ENCODE peak calls at places on chromosome 19, in nine cellular contexts. C is MM.1S, W is retinal pigment epithelial cell, M is endodermal cell, J is tibial nerve, A is colonic mucosa, O is AG10803, T is fibroblast of pulmonary artery, S is AG04450. R is an unnamed sample.

GRCh38 chr19:42242512-42243409 is at the start of gene GSK3A:
- DNase-seq in O (peak; percentile 99), A (peak; percentile 99), M (peak; percentile 99), J (peak; percentile 98), S (peak; percentile 99), W (peak; percentile 99), C (peak; percentile 98), T (peak; percentile 100), R (peak; percentile 96)

GRCh38 chr19:10863107-10863700 is 8.1 kb upstream of the CARM1 start:
- DNase-seq in M (peak; percentile 64), J (no peak), O (peak; percentile 26), W (peak; percentile 64), A (no peak), S (no peak), T (no peak), C (no peak), R (peak; percentile 23)

GRCh38 chr19:18418034-18418724 is 1.0 kb upstream of the SSBP4 start:
- DNase-seq in C (no peak), A (no peak), T (no peak), W (no peak), J (no peak), O (no peak), S (no peak), M (peak; percentile 67), R (no peak)

GRCh38 chr19:44455100-44455499 is 6.8 kb upstream of the ZNF229 start:
- DNase-seq in J (no peak), W (no peak), S (no peak), T (no peak), M (no peak), O (no peak), C (no peak), A (no peak), R (no peak)

GRCh38 chr19:4077800-4078683 is 11.3 kb upstream of the ZBTB7A start:
- DNase-seq in W (no peak), S (no peak), T (no peak), M (peak; percentile 68), O (peak; percentile 34), A (peak; percentile 81), J (peak; percentile 73), C (peak; percentile 81), R (no peak)

GRCh38 chr19:42121666-42122069 is 10.6 kb downstream of the POU2F2 start:
- DNase-seq in T (peak; percentile 82), W (no peak), J (no peak), S (peak; percentile 49), C (no peak), A (peak; percentile 43), M (peak; percentile 66), O (peak; percentile 84), R (no peak)

GRCh38 chr19:3798137-3798536 is 12.0 kb upstream of the MATK start:
- DNase-seq in T (no peak), J (no peak), A (no peak), S (no peak), M (no peak), O (peak; percentile 8), W (no peak), C (no peak), R (no peak)

GRCh38 chr19:43412441-43412840 is 2.2 kb upstream of the TEX101 start:
- DNase-seq in A (no peak), J (no peak), O (no peak), C (no peak), M (no peak), W (no peak), S (no peak), T (no peak), R (no peak)

GRCh38 chr19:51359294-51359693 is 6.9 kb downstream of the ETFB start:
- DNase-seq in A (no peak), S (peak; percentile 79), J (no peak), W (peak; percentile 88), O (peak; percentile 90), T (peak; percentile 86), C (no peak), M (no peak), R (no peak)

GRCh38 chr19:8334458-8335342 is 8.4 kb downstream of the KANK3 start:
- DNase-seq in S (no peak), O (peak; percentile 34), J (no peak), T (peak; percentile 72), C (peak; percentile 80), A (peak; percentile 59), M (peak; percentile 91), W (peak; percentile 29), R (no peak)

GRCh38 chr19:44808463-44809371 is at the start of gene BCAM:
- DNase-seq in J (peak; percentile 55), M (peak; percentile 90), W (no peak), T (peak; percentile 67), C (no peak), S (no peak), O (peak; percentile 41), A (peak; percentile 68), R (no peak)

GRCh38 chr19:5850743-5851293 is 431 bp downstream of the FUT3 start:
- DNase-seq in S (no peak), A (peak; percentile 62), J (no peak), O (peak; percentile 56), M (no peak), C (no peak), T (peak; percentile 75), W (peak; percentile 23), R (no peak)

GRCh38 chr19:1618157-1619093 is 13.2 kb upstream of the UQCR11 start:
- DNase-seq in W (no peak), C (no peak), J (no peak), O (peak; percentile 17), M (peak; percentile 89), T (peak; percentile 23), A (peak; percentile 51), S (no peak), R (no peak)

GRCh38 chr19:661427-662196 is 1.4 kb downstream of the RNF126 start:
- DNase-seq in M (peak; percentile 49), C (peak; percentile 87), S (no peak), T (no peak), A (peak; percentile 72), W (no peak), J (no peak), O (no peak), R (no peak)

GRCh38 chr19:54606230-54606629 is 12.8 kb downstream of the LILRA1 start:
- DNase-seq in M (no peak), C (no peak), A (no peak), T (no peak), O (no peak), J (no peak), W (no peak), S (no peak), R (no peak)

GRCh38 chr19:7778081-7778480 is 15.0 kb downstream of the CLEC4M start:
- DNase-seq in A (no peak), M (no peak), C (no peak), S (no peak), O (no peak), W (no peak), T (no peak), J (no peak), R (no peak)

GRCh38 chr19:14544977-14545715 is 15.8 kb downstream of the TECR start:
- DNase-seq in C (no peak), S (no peak), A (no peak), J (no peak), O (peak; percentile 33), W (no peak), M (no peak), T (no peak), R (no peak)

DNA sequence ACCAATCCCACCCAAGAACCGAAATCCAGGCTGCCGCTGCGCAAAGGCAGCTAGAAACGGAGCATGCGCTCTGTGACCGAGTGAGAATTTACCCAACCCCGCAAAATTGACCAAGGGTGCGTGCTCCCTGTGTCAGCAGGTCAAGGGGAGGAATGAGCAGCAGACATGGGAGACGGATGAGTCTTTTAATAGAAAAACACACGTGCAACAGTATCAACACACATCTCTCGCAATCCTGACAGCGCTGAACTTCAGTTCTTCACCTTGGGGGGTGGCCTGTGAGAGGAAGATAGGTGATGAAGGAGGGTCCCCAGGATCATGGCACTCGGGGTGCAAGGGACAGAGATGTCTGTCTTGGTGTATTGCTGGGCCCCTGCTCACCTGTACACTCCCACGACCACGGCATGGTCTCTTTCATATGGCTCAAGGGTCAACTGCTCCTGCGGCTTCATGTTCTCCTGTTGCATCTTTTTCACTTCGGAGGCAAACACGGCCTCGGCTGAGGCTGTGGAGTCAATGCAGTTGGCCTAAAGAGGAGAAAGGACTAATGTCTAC is 402 bp upstream of the DYRK1B start:
- DNase-seq in M (no peak), C (no peak), A (no peak), S (no peak), O (no peak), T (no peak), W (no peak), J (no peak), R (no peak)
- H3K4me3 ChIP-seq in M (peak overlapping the region; percentile 89), C (no peak overlapping the region), A (peak overlapping the region; percentile 99), S (peak overlapping the region; percentile 10), O (no peak overlapping the region), T (peak overlapping the region; percentile 17), W (no peak overlapping the region), J (peak overlapping the region; percentile 83), R (peak overlapping the region; percentile 86)

GRCh38 chr19:49506575-49507105 is 5.8 kb upstream of the FCGRT start:
- DNase-seq in M (peak; percentile 96), J (no peak), S (no peak), A (peak; percentile 88), T (peak; percentile 68), O (no peak), C (peak; percentile 63), W (no peak), R (no peak)
- TF ChIP-seq CTCF in M (peak; percentile 90), J (peak; percentile 68), S (peak; percentile 67), A (peak; percentile 81), T (peak; percentile 77), O (peak; percentile 74), C (peak; percentile 89), W (peak; percentile 82), R (peak; percentile 90)

GRCh38 chr19:16327911-16328823 is 3.5 kb downstream of the KLF2 start:
- DNase-seq in J (peak; percentile 78), A (peak; percentile 74), O (peak; percentile 93), S (peak; percentile 69), C (no peak), W (no peak), M (no peak), T (peak; percentile 94), R (no peak)

GRCh38 chr19:16327501-16327900 is 2.9 kb downstream of the KLF2 start:
- DNase-seq in C (peak; percentile 76), W (no peak), J (no peak), A (no peak), S (no peak), M (no peak), T (peak; percentile 40), O (peak; percentile 31), R (no peak)

GRCh38 chr19:16327131-16327450 is 2.5 kb downstream of the KLF2 start:
- DNase-seq in O (peak; percentile 4), C (peak; percentile 34), A (no peak), J (no peak), S (no peak), W (no peak), T (peak; percentile 47), M (no peak), R (no peak)

GRCh38 chr19:16330368-16330801 is 5.8 kb downstream of the KLF2 start:
- DNase-seq in W (peak; percentile 79), J (no peak), A (peak; percentile 69), S (no peak), C (peak; percentile 97), T (peak; percentile 87), M (peak; percentile 71), O (peak; percentile 79), R (peak; percentile 33)

GRCh38 chr19:16328824-16329482 is 4.3 kb downstream of the KLF2 start:
- DNase-seq in M (no peak), T (peak; percentile 76), C (no peak), W (no peak), O (peak; percentile 54), S (no peak), A (no peak), J (no peak), R (no peak)
- H3K4me3 ChIP-seq in M (no peak overlapping the region), T (peak overlapping the region; percentile 89), C (no peak overlapping the region), W (no peak overlapping the region), O (no peak overlapping the region), S (peak overlapping the region; percentile 13), A (no peak overlapping the region), J (no peak overlapping the region), R (no peak overlapping the region)

GRCh38 chr19:58499021-58499927 is 12.5 kb downstream of the SLC27A5 start:
- DNase-seq in W (peak; percentile 91), O (peak; percentile 99), C (peak; percentile 58), S (peak; percentile 96), M (peak; percentile 100), J (peak; percentile 99), A (peak; percentile 100), T (peak; percentile 99), R (peak; percentile 83)
- TF ChIP-seq CTCF in W (peak; percentile 56), O (peak; percentile 42), C (no peak), S (peak; percentile 50), M (peak; percentile 63), J (peak; percentile 50), A (no peak), T (peak; percentile 47), R (peak; percentile 43)

R was measured in epithelial cell of proximal tubule.